ENCODE peak calls at places on chromosomes 6 and 20, in nine cellular contexts. One of them, this sample, is unnamed.

GRCh38 chr6:52317841-52318581 is 33.5 kb upstream of the MCM3 start:
- DNase-seq in mesenteric fat pad: no peak
- DNase-seq in GM03348: peak; percentile 76
- DNase-seq in stimulated activated CD4-positive, alpha-beta T cell treated with anti-CD3 and anti-CD28 coated beads, Interleukin-15, amount 100 ng/mL, for 1 hour: no peak
- DNase-seq in NCI-H2029: no peak
- DNase-seq in transverse colon: no peak
- DNase-seq in NCI-H1417: no peak
- DNase-seq in PC-3: no peak
- DNase-seq in cardiac fibroblast: peak; percentile 69
- DNase-seq in this sample: peak; percentile 57

GRCh38 chr6:79544299-79544927 is 7.2 kb upstream of the LCA5 start:
- DNase-seq in mesenteric fat pad: no peak
- DNase-seq in GM03348: no peak
- DNase-seq in stimulated activated CD4-positive, alpha-beta T cell treated with anti-CD3 and anti-CD28 coated beads, Interleukin-15, amount 100 ng/mL, for 1 hour: no peak
- DNase-seq in NCI-H2029: no peak
- DNase-seq in transverse colon: no peak
- DNase-seq in NCI-H1417: peak; percentile 27
- DNase-seq in PC-3: no peak
- DNase-seq in cardiac fibroblast: peak; percentile 67
- DNase-seq in this sample: no peak

GRCh38 chr20:58714340-58714922 is 21.8 kb downstream of the NPEPL1 start:
- DNase-seq in mesenteric fat pad: peak; percentile 79
- DNase-seq in GM03348: peak; percentile 6
- DNase-seq in stimulated activated CD4-positive, alpha-beta T cell treated with anti-CD3 and anti-CD28 coated beads, Interleukin-15, amount 100 ng/mL, for 1 hour: no peak
- DNase-seq in NCI-H2029: no peak
- DNase-seq in transverse colon: peak; percentile 7
- DNase-seq in NCI-H1417: no peak
- DNase-seq in PC-3: no peak
- DNase-seq in cardiac fibroblast: no peak
- DNase-seq in this sample: no peak

GRCh38 chr20:40797425-40797824 is 108.4 kb upstream of the MAFB start:
- DNase-seq in mesenteric fat pad: no peak
- DNase-seq in GM03348: peak; percentile 29
- DNase-seq in stimulated activated CD4-positive, alpha-beta T cell treated with anti-CD3 and anti-CD28 coated beads, Interleukin-15, amount 100 ng/mL, for 1 hour: no peak
- DNase-seq in NCI-H2029: no peak
- DNase-seq in transverse colon: no peak
- DNase-seq in NCI-H1417: peak; percentile 22
- DNase-seq in PC-3: peak; percentile 37
- DNase-seq in cardiac fibroblast: peak; percentile 15
- DNase-seq in this sample: no peak

GRCh38 chr20:58389324-58389967 is 417 bp downstream of the VAPB start:
- DNase-seq in mesenteric fat pad: peak; percentile 90
- DNase-seq in GM03348: peak; percentile 81
- DNase-seq in stimulated activated CD4-positive, alpha-beta T cell treated with anti-CD3 and anti-CD28 coated beads, Interleukin-15, amount 100 ng/mL, for 1 hour: no peak
- DNase-seq in NCI-H2029: no peak
- DNase-seq in transverse colon: peak; percentile 48
- DNase-seq in NCI-H1417: peak; percentile 74
- DNase-seq in PC-3: peak; percentile 52
- DNase-seq in cardiac fibroblast: peak; percentile 40
- DNase-seq in this sample: peak; percentile 49

GRCh38 chr6:119446623-119447008 is 97.1 kb upstream of the MAN1A1 start:
- DNase-seq in mesenteric fat pad: no peak
- DNase-seq in GM03348: peak; percentile 46
- DNase-seq in stimulated activated CD4-positive, alpha-beta T cell treated with anti-CD3 and anti-CD28 coated beads, Interleukin-15, amount 100 ng/mL, for 1 hour: no peak
- DNase-seq in NCI-H2029: no peak
- DNase-seq in transverse colon: peak; percentile 68
- DNase-seq in NCI-H1417: no peak
- DNase-seq in PC-3: peak; percentile 68
- DNase-seq in cardiac fibroblast: peak; percentile 79
- DNase-seq in this sample: peak; percentile 41

GRCh38 chr6:109236140-109237081 is 141.1 kb downstream of the CEP57L1 start:
- DNase-seq in mesenteric fat pad: no peak
- DNase-seq in GM03348: no peak
- DNase-seq in stimulated activated CD4-positive, alpha-beta T cell treated with anti-CD3 and anti-CD28 coated beads, Interleukin-15, amount 100 ng/mL, for 1 hour: peak; percentile 10
- DNase-seq in NCI-H2029: peak; percentile 57
- DNase-seq in transverse colon: peak; percentile 36
- DNase-seq in NCI-H1417: no peak
- DNase-seq in PC-3: no peak
- DNase-seq in cardiac fibroblast: no peak
- DNase-seq in this sample: no peak

GRCh38 chr20:13432126-13432525 is 206.6 kb downstream of the TASP1 start:
- DNase-seq in mesenteric fat pad: no peak
- DNase-seq in GM03348: no peak
- DNase-seq in stimulated activated CD4-positive, alpha-beta T cell treated with anti-CD3 and anti-CD28 coated beads, Interleukin-15, amount 100 ng/mL, for 1 hour: no peak
- DNase-seq in NCI-H2029: no peak
- DNase-seq in transverse colon: no peak
- DNase-seq in NCI-H1417: no peak
- DNase-seq in PC-3: no peak
- DNase-seq in cardiac fibroblast: no peak
- DNase-seq in this sample: no peak

GRCh38 chr20:36805396-36805795 is 31.8 kb upstream of the DSN1 start:
- DNase-seq in mesenteric fat pad: no peak
- DNase-seq in GM03348: no peak
- DNase-seq in stimulated activated CD4-positive, alpha-beta T cell treated with anti-CD3 and anti-CD28 coated beads, Interleukin-15, amount 100 ng/mL, for 1 hour: no peak
- DNase-seq in NCI-H2029: no peak
- DNase-seq in transverse colon: no peak
- DNase-seq in NCI-H1417: no peak
- DNase-seq in PC-3: no peak
- DNase-seq in cardiac fibroblast: no peak
- DNase-seq in this sample: no peak

GRCh38 chr6:84606860-84607259 is 157.5 kb downstream of the TBX18 start:
- DNase-seq in mesenteric fat pad: no peak
- DNase-seq in GM03348: no peak
- DNase-seq in stimulated activated CD4-positive, alpha-beta T cell treated with anti-CD3 and anti-CD28 coated beads, Interleukin-15, amount 100 ng/mL, for 1 hour: no peak
- DNase-seq in NCI-H2029: no peak
- DNase-seq in transverse colon: no peak
- DNase-seq in NCI-H1417: no peak
- DNase-seq in PC-3: no peak
- DNase-seq in cardiac fibroblast: no peak
- DNase-seq in this sample: no peak

GRCh38 chr6:45880139-45880538 is 135.5 kb downstream of the CLIC5 start:
- DNase-seq in mesenteric fat pad: no peak
- DNase-seq in GM03348: peak; percentile 26
- DNase-seq in stimulated activated CD4-positive, alpha-beta T cell treated with anti-CD3 and anti-CD28 coated beads, Interleukin-15, amount 100 ng/mL, for 1 hour: no peak
- DNase-seq in NCI-H2029: no peak
- DNase-seq in transverse colon: no peak
- DNase-seq in NCI-H1417: no peak
- DNase-seq in PC-3: peak; percentile 30
- DNase-seq in cardiac fibroblast: no peak
- DNase-seq in this sample: no peak

GRCh38 chr20:49575551-49576060 is 7.7 kb upstream of the PTGIS start:
- DNase-seq in mesenteric fat pad: no peak
- DNase-seq in GM03348: no peak
- DNase-seq in stimulated activated CD4-positive, alpha-beta T cell treated with anti-CD3 and anti-CD28 coated beads, Interleukin-15, amount 100 ng/mL, for 1 hour: no peak
- DNase-seq in NCI-H2029: no peak
- DNase-seq in transverse colon: no peak
- DNase-seq in NCI-H1417: no peak
- DNase-seq in PC-3: peak; percentile 19
- DNase-seq in cardiac fibroblast: no peak
- DNase-seq in this sample: no peak

GRCh38 chr6:30793521-30794194 is 49.3 kb upstream of the IER3 start:
- DNase-seq in mesenteric fat pad: no peak
- DNase-seq in GM03348: no peak
- DNase-seq in stimulated activated CD4-positive, alpha-beta T cell treated with anti-CD3 and anti-CD28 coated beads, Interleukin-15, amount 100 ng/mL, for 1 hour: no peak
- DNase-seq in NCI-H2029: no peak
- DNase-seq in transverse colon: no peak
- DNase-seq in NCI-H1417: no peak
- DNase-seq in PC-3: peak; percentile 10
- DNase-seq in cardiac fibroblast: peak; percentile 76
- DNase-seq in this sample: no peak

GRCh38 chr20:17518339-17519052 is 12.7 kb downstream of the BFSP1 start:
- DNase-seq in mesenteric fat pad: no peak
- DNase-seq in GM03348: peak; percentile 42
- DNase-seq in stimulated activated CD4-positive, alpha-beta T cell treated with anti-CD3 and anti-CD28 coated beads, Interleukin-15, amount 100 ng/mL, for 1 hour: no peak
- DNase-seq in NCI-H2029: no peak
- DNase-seq in transverse colon: no peak
- DNase-seq in NCI-H1417: no peak
- DNase-seq in PC-3: no peak
- DNase-seq in cardiac fibroblast: no peak
- DNase-seq in this sample: peak; percentile 6

GRCh38 chr20:4488407-4489339 is 233.0 kb upstream of the PRND start:
- DNase-seq in mesenteric fat pad: no peak
- DNase-seq in GM03348: peak; percentile 47
- DNase-seq in stimulated activated CD4-positive, alpha-beta T cell treated with anti-CD3 and anti-CD28 coated beads, Interleukin-15, amount 100 ng/mL, for 1 hour: no peak
- DNase-seq in NCI-H2029: no peak
- DNase-seq in transverse colon: no peak
- DNase-seq in NCI-H1417: no peak
- DNase-seq in PC-3: peak; percentile 96
- DNase-seq in cardiac fibroblast: peak; percentile 77
- DNase-seq in this sample: peak; percentile 49

GRCh38 chr20:25256226-25256859 is 8.5 kb downstream of the PYGB start:
- DNase-seq in mesenteric fat pad: peak; percentile 37
- DNase-seq in GM03348: no peak
- DNase-seq in stimulated activated CD4-positive, alpha-beta T cell treated with anti-CD3 and anti-CD28 coated beads, Interleukin-15, amount 100 ng/mL, for 1 hour: no peak
- DNase-seq in NCI-H2029: no peak
- DNase-seq in transverse colon: peak; percentile 4
- DNase-seq in NCI-H1417: no peak
- DNase-seq in PC-3: no peak
- DNase-seq in cardiac fibroblast: peak; percentile 50
- DNase-seq in this sample: no peak

GRCh38 chr6:20632696-20633095 is 98.4 kb downstream of the CDKAL1 start:
- DNase-seq in mesenteric fat pad: no peak
- DNase-seq in GM03348: no peak
- DNase-seq in stimulated activated CD4-positive, alpha-beta T cell treated with anti-CD3 and anti-CD28 coated beads, Interleukin-15, amount 100 ng/mL, for 1 hour: no peak
- DNase-seq in NCI-H2029: peak; percentile 59
- DNase-seq in transverse colon: no peak
- DNase-seq in NCI-H1417: no peak
- DNase-seq in PC-3: no peak
- DNase-seq in cardiac fibroblast: no peak
- DNase-seq in this sample: no peak

GRCh38 chr6:112253842-112254816 is at the start of gene LAMA4:
- DNase-seq in mesenteric fat pad: no peak
- DNase-seq in GM03348: peak; percentile 80
- DNase-seq in stimulated activated CD4-positive, alpha-beta T cell treated with anti-CD3 and anti-CD28 coated beads, Interleukin-15, amount 100 ng/mL, for 1 hour: no peak
- DNase-seq in NCI-H2029: peak; percentile 61
- DNase-seq in transverse colon: peak; percentile 29
- DNase-seq in NCI-H1417: peak; percentile 71
- DNase-seq in PC-3: peak; percentile 50
- DNase-seq in cardiac fibroblast: peak; percentile 73
- DNase-seq in this sample: peak; percentile 66

GRCh38 chr20:45343867-45344721 is 4.1 kb downstream of the SDC4 start:
- DNase-seq in mesenteric fat pad: no peak
- DNase-seq in GM03348: peak; percentile 85
- DNase-seq in stimulated activated CD4-positive, alpha-beta T cell treated with anti-CD3 and anti-CD28 coated beads, Interleukin-15, amount 100 ng/mL, for 1 hour: no peak
- DNase-seq in NCI-H2029: peak; percentile 28
- DNase-seq in transverse colon: peak; percentile 76
- DNase-seq in NCI-H1417: no peak
- DNase-seq in PC-3: peak; percentile 98
- DNase-seq in cardiac fibroblast: peak; percentile 93
- DNase-seq in this sample: peak; percentile 92

GRCh38 chr6:157659536-157660271 is 163.3 kb upstream of the SNX9 start:
- DNase-seq in mesenteric fat pad: peak; percentile 65
- DNase-seq in GM03348: no peak
- DNase-seq in stimulated activated CD4-positive, alpha-beta T cell treated with anti-CD3 and anti-CD28 coated beads, Interleukin-15, amount 100 ng/mL, for 1 hour: no peak
- DNase-seq in NCI-H2029: no peak
- DNase-seq in transverse colon: no peak
- DNase-seq in NCI-H1417: no peak
- DNase-seq in PC-3: no peak
- DNase-seq in cardiac fibroblast: no peak
- DNase-seq in this sample: no peak

GRCh38 chr6:157987788-157988699 is 6.4 kb downstream of the SYNJ2 start:
- DNase-seq in mesenteric fat pad: no peak
- DNase-seq in GM03348: no peak
- DNase-seq in stimulated activated CD4-positive, alpha-beta T cell treated with anti-CD3 and anti-CD28 coated beads, Interleukin-15, amount 100 ng/mL, for 1 hour: no peak
- DNase-seq in NCI-H2029: peak; percentile 58
- DNase-seq in transverse colon: no peak
- DNase-seq in NCI-H1417: no peak
- DNase-seq in PC-3: no peak
- DNase-seq in cardiac fibroblast: no peak
- DNase-seq in this sample: no peak

GRCh38 chr20:37209661-37210314 is 30.4 kb upstream of the MROH8 start:
- DNase-seq in mesenteric fat pad: no peak
- DNase-seq in GM03348: no peak
- DNase-seq in stimulated activated CD4-positive, alpha-beta T cell treated with anti-CD3 and anti-CD28 coated beads, Interleukin-15, amount 100 ng/mL, for 1 hour: no peak
- DNase-seq in NCI-H2029: no peak
- DNase-seq in transverse colon: no peak
- DNase-seq in NCI-H1417: no peak
- DNase-seq in PC-3: peak; percentile 17
- DNase-seq in cardiac fibroblast: no peak
- DNase-seq in this sample: peak; percentile 32

GRCh38 chr6:81806793-81807565 is 54.5 kb upstream of the TENT5A start:
- DNase-seq in mesenteric fat pad: no peak
- DNase-seq in GM03348: no peak
- DNase-seq in stimulated activated CD4-positive, alpha-beta T cell treated with anti-CD3 and anti-CD28 coated beads, Interleukin-15, amount 100 ng/mL, for 1 hour: no peak
- DNase-seq in NCI-H2029: peak; percentile 86
- DNase-seq in transverse colon: peak; percentile 22
- DNase-seq in NCI-H1417: no peak
- DNase-seq in PC-3: peak; percentile 81
- DNase-seq in cardiac fibroblast: no peak
- DNase-seq in this sample: no peak

GRCh38 chr6:24855389-24856245 is 56.9 kb upstream of the ARMH2 start:
- DNase-seq in mesenteric fat pad: no peak
- DNase-seq in GM03348: peak; percentile 89
- DNase-seq in stimulated activated CD4-positive, alpha-beta T cell treated with anti-CD3 and anti-CD28 coated beads, Interleukin-15, amount 100 ng/mL, for 1 hour: peak; percentile 32
- DNase-seq in NCI-H2029: peak; percentile 70
- DNase-seq in transverse colon: peak; percentile 57
- DNase-seq in NCI-H1417: peak; percentile 68
- DNase-seq in PC-3: peak; percentile 83
- DNase-seq in cardiac fibroblast: peak; percentile 85
- DNase-seq in this sample: peak; percentile 10

GRCh38 chr20:24995741-24996448 is 3.3 kb upstream of the APMAP start:
- DNase-seq in mesenteric fat pad: peak; percentile 47
- DNase-seq in GM03348: no peak
- DNase-seq in stimulated activated CD4-positive, alpha-beta T cell treated with anti-CD3 and anti-CD28 coated beads, Interleukin-15, amount 100 ng/mL, for 1 hour: no peak
- DNase-seq in NCI-H2029: no peak
- DNase-seq in transverse colon: no peak
- DNase-seq in NCI-H1417: peak; percentile 25
- DNase-seq in PC-3: peak; percentile 45
- DNase-seq in cardiac fibroblast: peak; percentile 27
- DNase-seq in this sample: peak; percentile 62

GRCh38 chr20:10647471-10647870 is 26.3 kb downstream of the JAG1 start:
- DNase-seq in mesenteric fat pad: no peak
- DNase-seq in GM03348: no peak
- DNase-seq in stimulated activated CD4-positive, alpha-beta T cell treated with anti-CD3 and anti-CD28 coated beads, Interleukin-15, amount 100 ng/mL, for 1 hour: no peak
- DNase-seq in NCI-H2029: no peak
- DNase-seq in transverse colon: peak; percentile 7
- DNase-seq in NCI-H1417: no peak
- DNase-seq in PC-3: peak; percentile 44
- DNase-seq in cardiac fibroblast: no peak
- DNase-seq in this sample: no peak

GRCh38 chr6:38187688-38188590 is 368.4 kb downstream of the ZFAND3 start:
- DNase-seq in mesenteric fat pad: peak; percentile 77
- DNase-seq in GM03348: no peak
- DNase-seq in stimulated activated CD4-positive, alpha-beta T cell treated with anti-CD3 and anti-CD28 coated beads, Interleukin-15, amount 100 ng/mL, for 1 hour: no peak
- DNase-seq in NCI-H2029: no peak
- DNase-seq in transverse colon: no peak
- DNase-seq in NCI-H1417: no peak
- DNase-seq in PC-3: no peak
- DNase-seq in cardiac fibroblast: no peak
- DNase-seq in this sample: no peak

GRCh38 chr6:100554228-100554627 is 89.5 kb upstream of the SIM1 start:
- DNase-seq in mesenteric fat pad: no peak
- DNase-seq in GM03348: no peak
- DNase-seq in stimulated activated CD4-positive, alpha-beta T cell treated with anti-CD3 and anti-CD28 coated beads, Interleukin-15, amount 100 ng/mL, for 1 hour: no peak
- DNase-seq in NCI-H2029: no peak
- DNase-seq in transverse colon: no peak
- DNase-seq in NCI-H1417: peak; percentile 14
- DNase-seq in PC-3: no peak
- DNase-seq in cardiac fibroblast: no peak
- DNase-seq in this sample: no peak

GRCh38 chr6:150079604-150080003 is 10.7 kb upstream of the ULBP3 start:
- DNase-seq in mesenteric fat pad: peak; percentile 65
- DNase-seq in GM03348: no peak
- DNase-seq in stimulated activated CD4-positive, alpha-beta T cell treated with anti-CD3 and anti-CD28 coated beads, Interleukin-15, amount 100 ng/mL, for 1 hour: no peak
- DNase-seq in NCI-H2029: no peak
- DNase-seq in transverse colon: no peak
- DNase-seq in NCI-H1417: no peak
- DNase-seq in PC-3: peak; percentile 10
- DNase-seq in cardiac fibroblast: no peak
- DNase-seq in this sample: no peak

GRCh38 chr6:108760158-108761050 is 87.8 kb upstream of the ARMC2 start:
- DNase-seq in mesenteric fat pad: no peak
- DNase-seq in GM03348: no peak
- DNase-seq in stimulated activated CD4-positive, alpha-beta T cell treated with anti-CD3 and anti-CD28 coated beads, Interleukin-15, amount 100 ng/mL, for 1 hour: no peak
- DNase-seq in NCI-H2029: no peak
- DNase-seq in transverse colon: no peak
- DNase-seq in NCI-H1417: peak; percentile 56
- DNase-seq in PC-3: no peak
- DNase-seq in cardiac fibroblast: no peak
- DNase-seq in this sample: peak; percentile 8

GRCh38 chr6:54291738-54292137 is 16.5 kb upstream of the TINAG start:
- DNase-seq in mesenteric fat pad: no peak
- DNase-seq in GM03348: peak; percentile 19
- DNase-seq in stimulated activated CD4-positive, alpha-beta T cell treated with anti-CD3 and anti-CD28 coated beads, Interleukin-15, amount 100 ng/mL, for 1 hour: no peak
- DNase-seq in NCI-H2029: no peak
- DNase-seq in transverse colon: no peak
- DNase-seq in NCI-H1417: no peak
- DNase-seq in PC-3: peak; percentile 66
- DNase-seq in cardiac fibroblast: peak; percentile 42
- DNase-seq in this sample: no peak